ENCODE peak calls at places on chromosome 14, in four cellular contexts. One of them, this sample, is unnamed.

GRCh38 chr14:72433511-72433910 is 460.4 kb downstream of the DPF3 start:
- DNase-seq in lung: no peak
- DNase-seq in HFFc6: peak
- DNase-seq in stimulated activated CD8-positive, alpha-beta memory T cell treated with anti-CD3 and anti-CD28 coated beads, Interleukin-4, amount 100 ng/mL, for 1 hour: no peak
- DNase-seq in this sample: no peak

GRCh38 chr14:48771717-48772116 is 814.5 kb downstream of the RPS29 start:
- DNase-seq in lung: no peak
- DNase-seq in HFFc6: no peak
- DNase-seq in stimulated activated CD8-positive, alpha-beta memory T cell treated with anti-CD3 and anti-CD28 coated beads, Interleukin-4, amount 100 ng/mL, for 1 hour: no peak
- DNase-seq in this sample: no peak

GRCh38 chr14:100686858-100687257 is 39.8 kb upstream of the DLK1 start:
- DNase-seq in lung: no peak
- DNase-seq in HFFc6: no peak
- DNase-seq in stimulated activated CD8-positive, alpha-beta memory T cell treated with anti-CD3 and anti-CD28 coated beads, Interleukin-4, amount 100 ng/mL, for 1 hour: no peak
- DNase-seq in this sample: no peak

GRCh38 chr14:85572845-85573244 is 42.9 kb downstream of the FLRT2 start:
- DNase-seq in lung: no peak
- DNase-seq in HFFc6: peak
- DNase-seq in stimulated activated CD8-positive, alpha-beta memory T cell treated with anti-CD3 and anti-CD28 coated beads, Interleukin-4, amount 100 ng/mL, for 1 hour: no peak
- DNase-seq in this sample: no peak

GRCh38 chr14:31921741-31922140 is 155.4 kb upstream of the ARHGAP5 start:
- DNase-seq in lung: no peak
- DNase-seq in HFFc6: no peak
- DNase-seq in stimulated activated CD8-positive, alpha-beta memory T cell treated with anti-CD3 and anti-CD28 coated beads, Interleukin-4, amount 100 ng/mL, for 1 hour: no peak
- DNase-seq in this sample: no peak

GRCh38 chr14:105091335-105092123 is 26.3 kb upstream of the GPR132 start:
- DNase-seq in lung: peak
- DNase-seq in HFFc6: peak
- DNase-seq in stimulated activated CD8-positive, alpha-beta memory T cell treated with anti-CD3 and anti-CD28 coated beads, Interleukin-4, amount 100 ng/mL, for 1 hour: no peak
- DNase-seq in this sample: peak

GRCh38 chr14:92460541-92460915 is 53.1 kb upstream of the RIN3 start:
- DNase-seq in lung: no peak
- DNase-seq in HFFc6: no peak
- DNase-seq in stimulated activated CD8-positive, alpha-beta memory T cell treated with anti-CD3 and anti-CD28 coated beads, Interleukin-4, amount 100 ng/mL, for 1 hour: no peak
- DNase-seq in this sample: no peak

GRCh38 chr14:103504991-103505565 is 17.6 kb downstream of the CKB start:
- DNase-seq in lung: no peak
- DNase-seq in HFFc6: no peak
- DNase-seq in stimulated activated CD8-positive, alpha-beta memory T cell treated with anti-CD3 and anti-CD28 coated beads, Interleukin-4, amount 100 ng/mL, for 1 hour: no peak
- DNase-seq in this sample: peak

GRCh38 chr14:92373336-92373735 is 50.4 kb downstream of the SLC24A4 start:
- DNase-seq in lung: no peak
- DNase-seq in HFFc6: no peak
- DNase-seq in stimulated activated CD8-positive, alpha-beta memory T cell treated with anti-CD3 and anti-CD28 coated beads, Interleukin-4, amount 100 ng/mL, for 1 hour: no peak
- DNase-seq in this sample: no peak

GRCh38 chr14:77717608-77718305 is 9.9 kb downstream of the SLIRP start:
- DNase-seq in lung: no peak
- DNase-seq in HFFc6: no peak
- DNase-seq in stimulated activated CD8-positive, alpha-beta memory T cell treated with anti-CD3 and anti-CD28 coated beads, Interleukin-4, amount 100 ng/mL, for 1 hour: no peak
- DNase-seq in this sample: no peak

GRCh38 chr14:100761481-100761880 is 34.8 kb downstream of the DLK1 start:
- DNase-seq in lung: no peak
- DNase-seq in HFFc6: peak
- DNase-seq in stimulated activated CD8-positive, alpha-beta memory T cell treated with anti-CD3 and anti-CD28 coated beads, Interleukin-4, amount 100 ng/mL, for 1 hour: no peak
- DNase-seq in this sample: no peak

GRCh38 chr14:55180006-55180405 is 11.4 kb downstream of the DLGAP5 start:
- DNase-seq in lung: no peak
- DNase-seq in HFFc6: no peak
- DNase-seq in stimulated activated CD8-positive, alpha-beta memory T cell treated with anti-CD3 and anti-CD28 coated beads, Interleukin-4, amount 100 ng/mL, for 1 hour: no peak
- DNase-seq in this sample: no peak